ENCODE peak calls at places on chromosomes 12 and 14, in six cellular contexts. Z, W, L, Q, B and E are unnamed samples.

GRCh38 chr12:28936221-28936620 is 212.9 kb upstream of the FAR2 start:
- DNase-seq in L (no peak), W (no peak), B (no peak), Z (no peak), Q (no peak), E (no peak)

GRCh38 chr12:107593713-107594381 is 91.8 kb upstream of the PWP1 start:
- DNase-seq in Q (peak), B (no peak), L (no peak), Z (peak), W (no peak), E (no peak)

GRCh38 chr12:13032164-13032563 is 12.0 kb upstream of the FAM234B start:
- DNase-seq in W (no peak), B (no peak), L (no peak), Q (no peak), Z (no peak), E (no peak)

GRCh38 chr12:7608184-7608911 is 57.4 kb downstream of the APOBEC1 start:
- DNase-seq in Q (no peak), L (no peak), B (no peak), Z (no peak), W (no peak), E (no peak)

GRCh38 chr12:75048763-75049162 is 160.9 kb downstream of the KCNC2 start:
- DNase-seq in Z (no peak), Q (no peak), W (no peak), B (no peak), L (no peak), E (no peak)

GRCh38 chr14:75525969-75526368 is 3.7 kb downstream of the BATF start:
- DNase-seq in Z (no peak), B (no peak), W (no peak), Q (no peak), L (no peak), E (no peak)

GRCh38 chr12:103455020-103455763 is 40.6 kb downstream of the C12orf42 start:
- DNase-seq in Z (no peak), W (peak), B (no peak), Q (no peak), L (no peak), E (no peak)

GRCh38 chr12:80504389-80505153 is 60.5 kb downstream of the PTPRQ start:
- DNase-seq in W (no peak), Q (no peak), Z (no peak), B (no peak), L (no peak), E (no peak)

GRCh38 chr12:12510141-12510540 is 52.5 kb downstream of the DUSP16 start:
- DNase-seq in Q (peak), B (no peak), Z (no peak), W (no peak), L (no peak), E (no peak)

GRCh38 chr12:9651265-9651729 is 18.2 kb upstream of the CLEC2D start:
- DNase-seq in Z (peak), L (peak), B (no peak), Q (peak), W (no peak), E (no peak)

GRCh38 chr12:107586256-107586970 is 99.2 kb upstream of the PWP1 start:
- DNase-seq in Z (no peak), W (no peak), L (no peak), Q (no peak), B (no peak), E (no peak)

GRCh38 chr14:65223636-65224035 is 121.3 kb upstream of the MAX start:
- DNase-seq in Z (no peak), W (no peak), B (no peak), L (peak), Q (no peak), E (no peak)

GRCh38 chr12:98509063-98509462 is 6.3 kb upstream of the TMPO start:
- DNase-seq in W (no peak), B (no peak), Q (no peak), Z (no peak), L (no peak), E (no peak)

GRCh38 chr12:29741342-29742241 is 42.1 kb downstream of the TMTC1 start:
- DNase-seq in Q (peak), B (no peak), Z (peak), L (no peak), W (no peak), E (no peak)

GRCh38 chr12:131892711-131893604 is 1.5 kb upstream of the ULK1 start:
- DNase-seq in W (no peak), Q (no peak), L (no peak), Z (no peak), B (no peak), E (no peak)

GRCh38 chr12:80697270-80697887 is 10.1 kb upstream of the MYF6 start:
- DNase-seq in B (no peak), Q (peak), Z (no peak), L (no peak), W (no peak), E (no peak)

GRCh38 chr14:34324363-34324795 is 137.7 kb downstream of the SPTSSA start:
- DNase-seq in B (no peak), Q (peak), W (peak), L (no peak), Z (peak), E (no peak)

GRCh38 chr12:68867606-68868005 is 59.6 kb downstream of the MDM2 start:
- DNase-seq in L (no peak), B (no peak), W (no peak), Z (no peak), Q (no peak), E (no peak)

GRCh38 chr14:104803280-104803915 is 2.5 kb downstream of the ZBTB42 start:
- DNase-seq in Q (no peak), Z (peak), W (no peak), L (no peak), B (no peak), E (no peak)